ENCODE peak calls at places on chromosomes 5 and 9, in five cellular contexts. V, P, K, T and M are unnamed samples.

GRCh38 chr9:68931821-68932220 is 82.1 kb downstream of the PRKACG start:
- DNase-seq in V (no peak), P (no peak), K (no peak), T (no peak), M (no peak)

GRCh38 chr9:90420714-90421513 is 221.7 kb downstream of the DIRAS2 start:
- DNase-seq in V (no peak), P (no peak), K (peak; percentile 13), T (no peak), M (no peak)

GRCh38 chr9:124470726-124471125 is 20.5 kb downstream of the ADGRD2 start:
- DNase-seq in V (no peak), P (no peak), K (no peak), T (no peak), M (no peak)

GRCh38 chr9:35258665-35259474 is 97.1 kb downstream of the UNC13B start:
- DNase-seq in V (peak; percentile 74), P (peak; percentile 66), K (peak; percentile 75), T (peak; percentile 7), M (peak; percentile 22)

GRCh38 chr9:94135222-94135621 is 51.0 kb downstream of the PTPDC1 start:
- DNase-seq in V (peak; percentile 87), P (peak; percentile 81), K (no peak), T (no peak), M (no peak)

GRCh38 chr5:172412724-172413260 is 41.5 kb downstream of the SH3PXD2B start:
- DNase-seq in V (peak; percentile 93), P (peak; percentile 95), K (no peak), T (no peak), M (no peak)

GRCh38 chr5:147643142-147643541 is 133.3 kb upstream of the DPYSL3 start:
- DNase-seq in V (no peak), P (peak; percentile 1), K (no peak), T (no peak), M (no peak)

GRCh38 chr9:94921072-94921471 is 194.6 kb downstream of the AOPEP start:
- DNase-seq in V (peak; percentile 76), P (peak; percentile 73), K (peak; percentile 74), T (no peak), M (no peak)

DNA sequence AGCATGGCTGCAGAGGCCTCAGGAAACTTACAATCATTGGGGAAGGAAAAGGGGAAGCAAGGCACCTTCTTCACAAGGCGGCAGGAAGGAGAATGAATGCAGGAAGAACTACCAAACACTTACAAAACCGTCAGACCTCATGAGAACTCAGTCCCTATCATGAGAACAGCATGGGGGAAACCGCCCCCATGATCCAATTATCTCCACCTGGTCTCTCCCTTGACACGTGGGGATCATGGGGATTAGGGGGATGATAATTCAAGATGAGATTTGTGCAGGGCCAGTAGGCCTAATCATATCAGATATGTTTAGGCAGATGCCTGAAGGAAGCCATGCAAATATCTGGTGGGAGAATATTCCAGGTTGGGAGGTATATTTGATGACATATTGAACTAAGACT is 1176.4 kb upstream of the CDH18 start:
- DNase-seq in V (no peak), P (no peak), K (no peak), T (no peak), M (no peak)
- H3K9me3 ChIP-seq in V (no peaks in the 10 kb centered on the region), P (no peaks in the 10 kb centered on the region), K (no peaks in the 10 kb centered on the region), T (no peaks in the 10 kb centered on the region), M (no peaks in the 10 kb centered on the region)

GRCh38 chr5:175610381-175610780 is 47.5 kb upstream of the HRH2 start:
- DNase-seq in V (no peak), P (no peak), K (no peak), T (no peak), M (no peak)
- H3K27ac ChIP-seq in V (no peak overlapping the region), P (no peak overlapping the region), K (no peak overlapping the region), T (no peak overlapping the region), M (no peak overlapping the region)

DNA sequence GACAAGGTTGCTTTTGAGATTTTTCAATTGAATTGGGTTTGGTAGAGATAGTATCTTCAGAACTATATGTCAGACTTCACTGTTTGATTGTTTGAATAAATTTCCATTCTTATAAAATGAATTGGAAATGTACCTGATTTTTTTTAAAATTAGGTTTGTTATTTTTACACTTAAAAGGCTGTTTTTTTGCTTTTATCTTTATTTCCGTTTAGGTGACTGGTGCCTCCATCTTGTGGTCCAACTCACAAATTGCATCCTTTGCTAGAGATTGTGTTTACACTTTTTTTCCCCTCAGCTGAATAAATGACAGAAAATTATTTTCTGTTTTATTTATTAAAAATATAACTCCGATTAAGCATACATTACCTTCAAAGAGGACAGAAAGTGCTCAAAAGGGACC is 15.6 kb downstream of the NDUFAF2 start:
- DNase-seq in V (no peak), P (peak; percentile 46), K (peak; percentile 11), T (no peak), M (no peak)
- TF ChIP-seq CTCF in V (no peak), P (peak; percentile 62), K (peak; percentile 44), T (peak; percentile 74), M (peak; percentile 77)

GRCh38 chr5:58925627-58926545 is 343.0 kb downstream of the RAB3C start:
- DNase-seq in V (no peak), P (no peak), K (no peak), T (no peak), M (no peak)
- H3K9me3 ChIP-seq in V (no peaks in the 10 kb centered on the region), P (no peaks in the 10 kb centered on the region), K (no peaks in the 10 kb centered on the region), T (no peaks in the 10 kb centered on the region), M (no peaks in the 10 kb centered on the region)

DNA sequence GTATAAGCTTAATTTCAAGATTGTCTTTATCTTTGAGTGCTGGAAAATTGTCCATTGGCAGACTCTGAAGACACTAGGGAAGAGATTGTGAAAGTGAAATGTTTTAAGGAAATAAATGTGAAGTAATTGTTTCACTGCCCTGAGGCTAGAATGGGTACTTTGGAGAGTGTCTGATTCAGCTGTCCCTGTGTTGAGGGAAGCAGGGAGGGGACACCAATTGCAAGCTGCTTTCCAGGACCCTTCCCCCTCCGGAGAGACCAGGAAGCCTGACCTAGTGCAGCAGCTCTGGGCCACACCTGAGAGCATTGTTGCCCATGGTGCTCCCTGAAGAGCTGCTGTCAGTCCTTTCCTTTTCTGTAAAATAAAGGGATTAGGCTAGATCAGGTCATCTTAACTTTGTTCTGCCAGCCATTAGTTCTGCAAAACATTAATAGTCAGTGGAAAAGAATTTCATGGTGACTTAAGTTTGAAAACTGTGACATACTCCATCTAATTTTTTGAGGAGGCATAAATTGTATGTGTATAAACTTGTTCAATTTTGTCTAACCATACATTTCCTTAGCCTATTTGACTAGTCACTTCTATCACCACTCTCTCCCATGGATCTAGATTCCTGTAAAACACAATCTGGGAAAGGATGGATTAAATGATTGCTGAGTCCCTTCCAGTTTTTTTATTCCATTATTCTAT is 18.8 kb downstream of the MAP1B start:
- DNase-seq in V (no peak), P (no peak), K (no peak), T (no peak), M (no peak)
- H3K27ac ChIP-seq in V (no peak overlapping the region), P (peak overlapping the region; percentile 8), K (peak overlapping the region; percentile 51), T (no peak overlapping the region), M (no peak overlapping the region)